ENCODE peak calls at places on chromosomes 13 and 19, in four cellular contexts. N is thoracic aorta, K is astrocyte of the cerebellum, Y is stomach. P is an unnamed sample.

GRCh38 chr13:19726611-19727010 is 56.1 kb downstream of the PSPC1 start:
- DNase-seq in N (no peak), Y (no peak), K (no peak), P (no peak)

GRCh38 chr19:10122066-10122465 is 2.4 kb upstream of the EIF3G start:
- DNase-seq in Y (no peak), N (no peak), K (no peak), P (no peak)

GRCh38 chr19:55080121-55080914 is 4.6 kb downstream of the EPS8L1 start:
- DNase-seq in K (no peak), Y (peak), N (no peak), P (no peak)

GRCh38 chr19:53696951-53697350 is 65.2 kb downstream of the DPRX start:
- DNase-seq in K (no peak), Y (no peak), N (no peak), P (peak)

GRCh38 chr13:30165791-30166190 is 141.6 kb downstream of the KATNAL1 start:
- DNase-seq in K (no peak), Y (no peak), N (no peak), P (no peak)

GRCh38 chr19:10517361-10517759 is at the start of gene S1PR5:
- DNase-seq in Y (no peak), N (no peak), K (no peak), P (no peak)

GRCh38 chr13:109720758-109721184 is 65.6 kb downstream of the IRS2 start:
- DNase-seq in N (no peak), Y (peak), K (no peak), P (no peak)

GRCh38 chr13:50365683-50366391 is 350.6 kb downstream of the KCNRG start:
- DNase-seq in Y (no peak), N (no peak), K (no peak), P (no peak)

GRCh38 chr13:26442541-26442940 is 114.9 kb upstream of the WASF3 start:
- DNase-seq in N (no peak), K (no peak), Y (no peak), P (no peak)

GRCh38 chr19:56918682-56919307 is 78.3 kb upstream of the PEG3 start:
- DNase-seq in N (no peak), K (no peak), Y (no peak), P (no peak)

GRCh38 chr19:3455960-3456601 is 24.2 kb downstream of the SMIM24 start:
- DNase-seq in N (no peak), K (no peak), Y (no peak), P (no peak)

GRCh38 chr13:38944219-38944618 is 46.4 kb downstream of the STOML3 start:
- DNase-seq in N (no peak), Y (no peak), K (no peak), P (no peak)

GRCh38 chr19:54518844-54519243 is 16.2 kb downstream of the LAIR2 start:
- DNase-seq in K (no peak), Y (no peak), N (no peak), P (no peak)

GRCh38 chr13:21176982-21177284 is 475 bp downstream of the MRPL57 start:
- DNase-seq in Y (no peak), K (no peak), N (no peak), P (no peak)

GRCh38 chr13:51955281-51955771 is 55.9 kb downstream of the ATP7B start:
- DNase-seq in Y (no peak), K (peak), N (no peak), P (no peak)

GRCh38 chr19:4455742-4456565 is 1.6 kb downstream of the UBXN6 start:
- DNase-seq in K (peak), Y (no peak), N (no peak), P (no peak)

GRCh38 chr13:94858856-94859811 is 146.8 kb upstream of the SOX21 start:
- DNase-seq in Y (peak), K (peak), N (no peak), P (no peak)

GRCh38 chr19:16607819-16608218 is 20.2 kb downstream of the MED26 start:
- DNase-seq in N (no peak), K (no peak), Y (no peak), P (no peak)

GRCh38 chr13:41590122-41590521 is 132.8 kb downstream of the RGCC start:
- DNase-seq in Y (no peak), K (no peak), N (no peak), P (no peak)

GRCh38 chr19:39140594-39140993 is 15.0 kb downstream of the PAK4 start:
- DNase-seq in Y (no peak), N (no peak), K (no peak), P (no peak)

GRCh38 chr13:61128850-61129645 is 286.6 kb downstream of the PCDH20 start:
- DNase-seq in Y (no peak), N (no peak), K (peak), P (peak)

GRCh38 chr13:95948646-95949045 is 104.6 kb downstream of the UGGT2 start:
- DNase-seq in N (no peak), K (peak), Y (no peak), P (no peak)

GRCh38 chr13:26941345-26942174 is 181.0 kb upstream of the GPR12 start:
- DNase-seq in Y (no peak), K (no peak), N (no peak), P (no peak)

GRCh38 chr13:49495783-49496762 is at the start of gene PHF11:
- DNase-seq in K (no peak), N (peak), Y (peak), P (peak)

GRCh38 chr13:66689037-66689619 is 541.0 kb downstream of the PCDH9 start:
- DNase-seq in K (no peak), Y (no peak), N (no peak), P (no peak)

GRCh38 chr13:97116754-97117153 is 105.4 kb upstream of the MBNL2 start:
- DNase-seq in K (peak), Y (no peak), N (no peak), P (peak)

GRCh38 chr19:29478578-29479565 is 46.9 kb upstream of the VSTM2B start:
- DNase-seq in N (no peak), K (no peak), Y (no peak), P (no peak)

GRCh38 chr19:16596399-16596798 is 24.2 kb upstream of the SLC35E1 start:
- DNase-seq in N (no peak), K (no peak), Y (no peak), P (no peak)

GRCh38 chr13:95937700-95938320 is 115.4 kb downstream of the UGGT2 start:
- DNase-seq in N (no peak), Y (no peak), K (no peak), P (no peak)

GRCh38 chr13:87942204-87942603 is 271.0 kb downstream of the SLITRK5 start:
- DNase-seq in K (no peak), N (no peak), Y (no peak), P (no peak)

GRCh38 chr13:25292301-25292700 is 5.0 kb upstream of the MTMR6 start:
- DNase-seq in N (no peak), K (no peak), Y (no peak), P (no peak)

GRCh38 chr13:59829690-59830089 is 334.0 kb downstream of the DIAPH3 start:
- DNase-seq in N (no peak), K (no peak), Y (no peak), P (no peak)

GRCh38 chr19:17331254-17331558 is 3.4 kb downstream of the ANO8 start:
- DNase-seq in N (no peak), K (no peak), Y (no peak), P (no peak)

GRCh38 chr13:94712812-94713555 is 639 bp upstream of the SOX21 start:
- DNase-seq in K (peak), N (no peak), Y (peak), P (peak)

GRCh38 chr13:86426437-86426836 is 627.2 kb upstream of the SLITRK6 start:
- DNase-seq in K (no peak), N (no peak), Y (no peak), P (no peak)

GRCh38 chr13:46361535-46361934 is 25.5 kb downstream of the RUBCNL start:
- DNase-seq in Y (no peak), K (no peak), N (no peak), P (no peak)

DNA sequence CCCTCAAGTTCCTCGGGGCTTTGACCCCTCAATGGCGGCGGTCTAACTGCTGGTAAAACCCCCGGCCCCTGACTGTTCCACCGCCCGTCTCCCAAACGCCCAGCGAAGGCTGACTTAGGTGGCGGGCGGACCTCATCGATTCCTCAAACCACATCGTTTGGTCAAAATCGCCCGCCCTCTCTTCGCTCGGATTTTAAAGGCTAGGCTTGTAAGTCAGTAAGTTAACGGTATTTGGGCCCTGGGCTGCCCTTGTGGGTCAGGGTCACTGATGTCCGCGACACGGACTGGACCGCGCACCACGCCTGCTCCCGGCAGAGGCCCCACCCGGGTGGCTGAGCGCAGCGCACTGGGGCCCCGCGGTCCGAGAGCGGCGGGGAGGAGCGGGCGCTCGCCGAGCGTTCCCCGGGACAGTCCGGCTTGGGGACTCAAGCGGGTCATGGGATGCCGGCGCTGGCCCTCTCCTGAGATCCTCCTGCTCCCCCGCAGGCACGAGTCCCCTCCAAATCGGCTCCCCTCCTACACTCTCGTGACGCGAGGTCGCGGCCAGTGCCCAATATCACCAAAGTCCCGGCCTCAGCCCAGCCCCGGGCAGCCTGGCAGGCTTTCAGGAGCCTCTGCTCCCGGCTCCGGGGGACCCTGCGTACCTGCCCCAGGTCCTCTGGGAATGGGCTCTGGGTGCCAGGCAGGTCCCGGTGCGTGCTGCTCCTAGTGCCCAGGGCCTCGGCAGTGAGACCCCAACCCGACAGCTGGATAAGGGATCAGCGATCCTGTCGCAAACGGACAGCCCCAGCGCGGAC is 990 bp downstream of the FLT1 start:
- DNase-seq in N (no peak), K (no peak), Y (no peak), P (no peak)
- H3K4me3 ChIP-seq in N (peak), K (peak), Y (peak), P (peak)

GRCh38 chr19:41552558-41552957 is 23.4 kb upstream of the CEACAM21 start:
- DNase-seq in K (no peak), Y (no peak), N (no peak), P (no peak)
- H3K4me3 ChIP-seq in K (no peak), Y (no peak), N (peak), P (no peak)

DNA sequence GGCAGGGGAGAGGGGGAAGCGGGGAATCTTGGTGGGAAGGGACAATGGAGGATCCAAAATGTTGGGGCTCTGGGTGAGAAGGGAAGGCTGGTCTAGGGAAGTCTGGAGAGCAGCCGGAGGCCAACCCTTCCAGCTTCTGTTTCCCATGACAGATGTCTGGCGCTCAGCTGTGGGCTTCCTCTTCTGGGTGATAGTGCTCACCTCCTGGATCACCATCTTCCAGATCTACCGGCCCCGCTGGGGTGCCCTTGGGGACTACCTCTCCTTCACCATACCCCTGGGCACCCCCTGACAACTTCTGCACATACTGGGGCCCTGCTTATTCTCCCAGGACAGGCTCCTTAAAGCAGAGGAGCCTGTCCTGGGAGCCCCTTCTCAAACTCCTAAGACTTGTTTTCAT is 1.1 kb downstream of the PSENEN start:
- DNase-seq in K (no peak), Y (no peak), N (no peak), P (no peak)
- H3K4me3 ChIP-seq in K (peak), Y (no peak), N (peak), P (peak)

DNA sequence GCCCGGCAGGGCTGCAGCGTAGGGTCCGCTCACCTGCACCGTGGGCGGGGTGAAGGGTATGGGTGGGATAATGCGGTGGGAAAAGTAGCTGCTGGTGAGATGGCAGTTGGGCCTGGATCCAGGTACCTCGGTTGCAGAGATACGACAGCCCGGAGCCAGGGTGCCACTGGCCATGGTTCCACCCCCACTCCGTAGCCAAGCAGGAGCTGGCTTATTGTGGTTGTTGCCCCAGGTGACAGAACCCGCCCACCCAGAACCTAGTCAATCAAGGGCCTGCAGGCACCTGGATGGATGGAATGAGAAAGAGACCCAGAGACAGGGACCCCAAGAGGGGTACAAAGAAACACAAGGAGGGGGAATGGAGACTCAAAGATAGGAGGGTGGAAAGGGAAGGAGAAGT is 3.5 kb upstream of the LHB start:
- DNase-seq in Y (peak), N (no peak), K (no peak), P (no peak)
- H3K4me3 ChIP-seq in Y (no peak), N (no peak), K (no peak), P (no peak)

DNA sequence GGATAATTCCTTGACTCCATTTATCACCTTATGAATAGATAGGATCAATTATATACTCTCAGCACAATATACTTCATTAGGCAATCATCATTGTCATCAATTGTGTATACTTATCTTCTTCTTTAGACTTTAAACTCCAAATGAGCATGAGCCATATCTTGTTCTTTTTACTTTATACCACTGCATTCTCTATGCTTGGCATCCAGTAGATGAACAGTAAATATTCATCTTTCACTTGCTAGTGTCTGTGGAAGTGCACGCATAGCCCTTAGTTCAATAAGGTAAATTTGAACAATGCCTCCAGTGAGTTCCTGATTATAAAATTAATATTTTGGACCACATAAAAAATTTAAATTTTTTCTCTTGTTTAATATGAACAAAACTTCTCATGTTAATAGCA is 172.3 kb upstream of the SPRY2 start:
- DNase-seq in Y (no peak), K (no peak), N (no peak), P (no peak)
- H3K4me3 ChIP-seq in Y (no peak), K (no peak), N (no peak), P (no peak)

GRCh38 chr19:15251010-15251748 is 18.9 kb upstream of the EPHX3 start:
- DNase-seq in N (peak), Y (no peak), K (no peak), P (no peak)
- H3K4me3 ChIP-seq in N (peak), Y (no peak), K (no peak), P (no peak)

DNA sequence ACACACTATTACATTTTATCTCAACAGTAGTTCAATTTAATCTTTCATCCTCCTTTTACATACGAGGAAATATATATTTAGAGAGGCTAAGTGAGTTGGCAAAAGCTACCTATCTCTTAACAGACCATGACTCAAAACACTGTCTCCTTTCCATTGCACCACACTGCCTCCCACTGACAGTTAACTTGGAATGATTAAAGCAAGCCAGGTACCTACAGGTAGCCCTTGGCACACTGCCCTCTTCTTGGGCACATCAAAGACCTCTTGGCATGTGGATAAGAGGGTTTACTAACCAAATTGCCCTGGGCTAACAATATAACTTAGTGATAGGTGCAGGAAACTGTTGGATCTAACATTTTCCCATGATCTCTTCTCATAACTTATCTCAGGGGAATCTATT is 1.9 kb downstream of the ABHD13 start:
- DNase-seq in K (no peak), N (no peak), Y (peak), P (no peak)
- H3K4me3 ChIP-seq in K (no peak), N (peak), Y (no peak), P (no peak)

GRCh38 chr19:43311706-43312105 is 41.8 kb upstream of the CD177 start:
- DNase-seq in K (no peak), N (no peak), Y (no peak), P (no peak)
- H3K4me3 ChIP-seq in K (no peak), N (no peak), Y (no peak), P (no peak)

GRCh38 chr19:58511353-58512208 is at the start of gene SLC27A5:
- DNase-seq in Y (no peak), K (no peak), N (no peak), P (no peak)

GRCh38 chr19:58515259-58515658 is 3.5 kb upstream of the SLC27A5 start:
- DNase-seq in K (no peak), N (no peak), Y (no peak), P (no peak)

GRCh38 chr19:58513694-58514563 is 2.1 kb upstream of the SLC27A5 start:
- DNase-seq in K (peak), N (no peak), Y (peak), P (peak)

GRCh38 chr19:58514564-58515020 is 2.8 kb upstream of the SLC27A5 start:
- DNase-seq in N (no peak), K (no peak), Y (no peak), P (no peak)

DNA sequence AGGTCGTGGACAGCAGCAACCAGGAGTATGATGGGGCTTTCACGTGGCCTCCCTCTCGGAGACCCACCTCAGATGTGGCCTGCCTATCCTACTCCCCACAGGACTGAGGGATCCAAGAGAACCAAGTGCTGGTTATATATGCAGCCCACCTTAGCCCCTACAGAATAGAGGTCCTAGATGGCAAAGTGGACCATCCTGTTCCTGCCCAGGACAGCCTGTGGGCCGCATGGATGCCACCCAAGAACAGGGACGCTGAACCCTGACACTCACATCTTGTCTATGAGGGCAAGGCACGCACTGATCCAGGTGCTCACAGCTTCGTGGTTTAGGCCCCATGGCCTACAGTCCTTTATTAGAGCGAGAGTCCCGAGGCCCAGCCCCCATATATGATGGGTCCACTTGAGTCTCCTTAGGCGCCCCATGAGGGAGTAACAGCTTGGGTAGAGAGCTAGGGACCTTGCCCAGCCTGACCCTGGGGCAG is 1.5 kb upstream of the SLC27A5 start:
- DNase-seq in Y (no peak), K (no peak), N (no peak), P (no peak)
- H3K4me3 ChIP-seq in Y (no peak), K (no peak), N (peak), P (no peak)

GRCh38 chr19:1235625-1236538 is 1.9 kb downstream of the CBARP start:
- DNase-seq in Y (no peak), N (no peak), K (no peak), P (no peak)
- H3K4me3 ChIP-seq in Y (no peak), N (no peak), K (peak), P (peak)

P was measured in retinal pigment epithelial cell.